ENCODE peak calls at places on chromosomes 5 and 9, in four cellular contexts. M, W, Q and J are unnamed samples. For H3K4me1 and H4K20me1, the result is how much of the 10 kb centered on the place peaks cover.

GRCh38 chr9:127723450-127723849 is 7.6 kb downstream of the TTC16 start:
- DNase-seq in M (no peak), W (peak), Q (no peak), J (no peak)

GRCh38 chr9:79584655-79584982 is 12.9 kb downstream of the TLE4 start:
- DNase-seq in M (no peak), W (peak), Q (no peak), J (no peak)

GRCh38 chr5:42943931-42944631 is 96.0 kb downstream of the ANXA2R start:
- DNase-seq in M (no peak), W (peak), Q (no peak), J (no peak)

GRCh38 chr5:74394924-74395880 is 245.3 kb downstream of the ENC1 start:
- DNase-seq in M (no peak), W (no peak), Q (no peak), J (no peak)

GRCh38 chr5:9125852-9126251 is 420.0 kb downstream of the SEMA5A start:
- DNase-seq in M (peak), W (no peak), Q (no peak), J (no peak)

GRCh38 chr9:136668983-136669790 is 6.5 kb downstream of the EGFL7 start:
- DNase-seq in M (no peak), W (no peak), Q (peak), J (peak)

GRCh38 chr5:37900692-37901091 is 60.9 kb upstream of the GDNF start:
- DNase-seq in M (no peak), W (peak), Q (no peak), J (peak)

GRCh38 chr9:137479892-137480685 is 21.0 kb upstream of the NSMF start:
- DNase-seq in M (no peak), W (no peak), Q (no peak), J (no peak)

GRCh38 chr9:69867081-69867814 is 46.6 kb downstream of the CFAP95 start:
- DNase-seq in M (no peak), W (no peak), Q (no peak), J (peak)

GRCh38 chr5:158848634-158849033 is 251.1 kb downstream of the EBF1 start:
- DNase-seq in M (peak), W (no peak), Q (no peak), J (no peak)

GRCh38 chr5:163309850-163310365 is 127.5 kb upstream of the CCNG1 start:
- DNase-seq in M (no peak), W (no peak), Q (no peak), J (no peak)

GRCh38 chr5:93850311-93850710 is 108.9 kb upstream of the POU5F2 start:
- DNase-seq in M (no peak), W (no peak), Q (no peak), J (no peak)

GRCh38 chr9:80437825-80438224 is 866.1 kb downstream of the TLE4 start:
- DNase-seq in M (no peak), W (no peak), Q (no peak), J (no peak)

GRCh38 chr9:136232964-136233363 is 12.6 kb downstream of the QSOX2 start:
- DNase-seq in M (no peak), W (no peak), Q (no peak), J (no peak)

GRCh38 chr5:52269853-52270252 is 517.9 kb upstream of the ITGA1 start:
- DNase-seq in M (no peak), W (no peak), Q (no peak), J (no peak)

GRCh38 chr5:123929055-123929474 is 417.1 kb downstream of the CSNK1G3 start:
- DNase-seq in M (peak), W (no peak), Q (no peak), J (no peak)

GRCh38 chr5:168710706-168711105 is 131.5 kb upstream of the PANK3 start:
- DNase-seq in M (no peak), W (no peak), Q (no peak), J (no peak)

GRCh38 chr5:125295405-125295872 is 549.0 kb upstream of the ZNF608 start:
- DNase-seq in M (no peak), W (peak), Q (no peak), J (peak)

GRCh38 chr5:61313960-61314681 is 17.9 kb upstream of the ZSWIM6 start:
- DNase-seq in M (no peak), W (peak), Q (no peak), J (peak)

GRCh38 chr9:90003046-90003355 is 398.2 kb downstream of the GADD45G start:
- DNase-seq in M (no peak), W (no peak), Q (no peak), J (no peak)

GRCh38 chr9:90259302-90260246 is 383.1 kb downstream of the DIRAS2 start:
- DNase-seq in M (no peak), W (no peak), Q (no peak), J (no peak)

GRCh38 chr5:63820557-63820956 is 141.7 kb downstream of the HTR1A start:
- DNase-seq in M (no peak), W (no peak), Q (no peak), J (no peak)

GRCh38 chr9:122991370-122991830 is 42.1 kb upstream of the GPR21 start:
- DNase-seq in M (peak), W (peak), Q (peak), J (peak)

GRCh38 chr5:92566113-92566767 is 1014.8 kb downstream of the NR2F1-AS1 start:
- DNase-seq in M (no peak), W (no peak), Q (no peak), J (no peak)

GRCh38 chr5:134446938-134447337 is 35.3 kb upstream of the CDKN2AIPNL start:
- DNase-seq in M (no peak), W (no peak), Q (peak), J (no peak)

GRCh38 chr5:91011029-91011428 is 372.1 kb downstream of the ARRDC3 start:
- DNase-seq in M (no peak), W (no peak), Q (no peak), J (no peak)

GRCh38 chr9:80076105-80076504 is 504.3 kb downstream of the TLE4 start:
- DNase-seq in M (no peak), W (no peak), Q (no peak), J (no peak)

GRCh38 chr5:168409601-168410458 is 76.4 kb upstream of the RARS1 start:
- DNase-seq in M (peak), W (peak), Q (no peak), J (no peak)

GRCh38 chr9:121686930-121687541 is 35.6 kb downstream of the DAB2IP start:
- DNase-seq in M (peak), W (peak), Q (peak), J (peak)

GRCh38 chr9:114771901-114772300 is 33.9 kb downstream of the TNFSF15 start:
- DNase-seq in M (no peak), W (no peak), Q (no peak), J (no peak)

GRCh38 chr5:138601444-138601843 is 26.2 kb upstream of the HSPA9 start:
- DNase-seq in M (no peak), W (peak), Q (no peak), J (no peak)

GRCh38 chr5:168773231-168773630 is 194.1 kb upstream of the PANK3 start:
- DNase-seq in M (no peak), W (no peak), Q (no peak), J (no peak)

GRCh38 chr5:5420251-5420650 is 2.2 kb upstream of the ICE1 start:
- DNase-seq in M (no peak), W (no peak), Q (no peak), J (no peak)

GRCh38 chr9:130732793-130733221 is 39.2 kb downstream of the EXOSC2 start:
- DNase-seq in M (no peak), W (no peak), Q (peak), J (peak)

GRCh38 chr5:125685771-125686170 is 737.4 kb upstream of the GRAMD2B start:
- DNase-seq in M (no peak), W (peak), Q (no peak), J (no peak)

GRCh38 chr5:43804041-43804440 is 201.1 kb downstream of the NNT start:
- DNase-seq in M (no peak), W (no peak), Q (no peak), J (no peak)

GRCh38 chr5:7927466-7928375 is 58.8 kb downstream of the MTRR start:
- DNase-seq in M (no peak), W (peak), Q (peak), J (peak)

GRCh38 chr5:76694317-76694716 is 21.6 kb upstream of the F2R start:
- DNase-seq in M (no peak), W (no peak), Q (no peak), J (no peak)

GRCh38 chr5:76692651-76693050 is 23.3 kb upstream of the F2R start:
- DNase-seq in M (no peak), W (no peak), Q (no peak), J (no peak)

GRCh38 chr5:76696254-76696653 is 19.7 kb upstream of the F2R start:
- DNase-seq in M (no peak), W (no peak), Q (no peak), J (peak)

GRCh38 chr5:76693141-76693540 is 22.8 kb upstream of the F2R start:
- DNase-seq in M (no peak), W (no peak), Q (no peak), J (peak)

DNA sequence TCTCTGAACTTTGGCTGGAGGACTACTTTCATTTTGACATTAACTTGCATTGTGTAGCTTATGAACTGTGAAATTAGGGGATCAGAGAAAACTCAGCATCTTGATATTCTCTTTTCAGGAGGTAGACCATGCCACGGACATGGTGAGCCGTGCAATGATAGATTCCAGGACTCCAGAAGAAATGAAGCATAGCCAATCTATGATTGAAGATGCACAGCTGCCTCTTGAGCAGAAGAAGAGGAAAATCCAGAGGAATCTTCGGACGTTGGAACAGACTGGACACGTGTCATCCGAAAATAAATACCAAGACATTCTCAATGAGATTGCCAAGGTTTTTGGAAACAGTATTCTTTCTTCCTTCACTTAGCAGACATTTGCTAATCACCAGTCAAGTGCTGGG is 20.6 kb upstream of the F2R start:
- DNase-seq in M (no peak), W (no peak), Q (no peak), J (peak)
- TF ChIP-seq FOS in M (no peak), W (no peak), Q (no peak), J (no peak)

DNA sequence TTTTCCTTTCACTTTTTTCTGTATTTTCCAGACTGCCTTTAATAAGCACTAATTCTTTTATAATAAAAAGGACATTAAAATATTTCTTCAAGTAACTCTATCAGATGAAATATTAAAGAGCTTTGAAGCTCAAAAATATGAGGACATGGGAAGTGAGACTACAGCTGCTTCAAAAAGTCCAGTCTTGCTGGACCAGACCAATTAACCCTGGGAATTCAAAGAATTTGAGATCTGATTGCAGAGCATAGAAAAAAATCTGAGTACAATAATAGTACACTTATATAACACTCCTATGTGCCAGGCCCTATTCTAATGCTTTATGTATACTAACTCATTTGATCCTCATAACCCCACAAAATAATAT is 9.8 kb downstream of the TMEM245 start:
- DNase-seq in M (no peak), W (no peak), Q (no peak), J (peak)
- H3K4me1 ChIP-seq in M (under half), W (under half), Q (under half), J (half or more)

DNA sequence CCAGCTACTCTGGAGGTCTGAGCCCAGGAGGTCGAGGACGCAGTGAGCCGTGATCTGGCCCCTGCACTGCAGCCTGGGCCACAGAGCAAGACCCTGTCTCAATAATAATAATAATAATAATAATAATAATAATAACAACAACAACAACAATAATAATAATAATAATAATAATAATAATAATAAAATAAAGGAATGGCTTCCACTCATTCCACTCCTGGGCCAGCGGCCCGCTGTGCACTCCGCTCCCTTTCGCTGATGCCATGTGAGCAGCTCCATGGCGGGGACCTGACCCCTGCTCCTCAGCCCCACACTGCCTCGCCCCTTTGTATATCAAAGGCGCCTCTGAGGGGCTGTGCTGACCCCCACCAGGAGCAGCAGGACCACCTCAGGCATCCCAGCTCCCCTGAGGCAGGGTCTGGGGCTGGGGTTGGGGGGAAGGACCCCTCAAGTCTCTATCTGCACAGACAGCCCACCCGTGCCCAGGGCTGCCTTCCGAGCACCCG is 20.0 kb downstream of the GBGT1 start:
- DNase-seq in M (no peak), W (no peak), Q (no peak), J (no peak)
- H4K20me1 ChIP-seq in M (under half), W (half or more), Q (under half), J (under half)

GRCh38 chr9:8224381-8224791 is 424.8 kb upstream of the DMAC1 start:
- DNase-seq in M (no peak), W (no peak), Q (no peak), J (no peak)
- TF ChIP-seq FOS in M (no peak), W (no peak), Q (no peak), J (no peak)

GRCh38 chr5:150142800-150143724 is 12.6 kb downstream of the PDGFRB start:
- DNase-seq in M (no peak), W (peak), Q (peak), J (no peak)
- H3K4me1 ChIP-seq in M (under half), W (half or more), Q (under half), J (under half)

GRCh38 chr9:134379774-134380431 is 53.6 kb downstream of the RXRA start:
- DNase-seq in M (no peak), W (no peak), Q (no peak), J (no peak)
- H4K20me1 ChIP-seq in M (under half), W (half or more), Q (half or more), J (under half)

DNA sequence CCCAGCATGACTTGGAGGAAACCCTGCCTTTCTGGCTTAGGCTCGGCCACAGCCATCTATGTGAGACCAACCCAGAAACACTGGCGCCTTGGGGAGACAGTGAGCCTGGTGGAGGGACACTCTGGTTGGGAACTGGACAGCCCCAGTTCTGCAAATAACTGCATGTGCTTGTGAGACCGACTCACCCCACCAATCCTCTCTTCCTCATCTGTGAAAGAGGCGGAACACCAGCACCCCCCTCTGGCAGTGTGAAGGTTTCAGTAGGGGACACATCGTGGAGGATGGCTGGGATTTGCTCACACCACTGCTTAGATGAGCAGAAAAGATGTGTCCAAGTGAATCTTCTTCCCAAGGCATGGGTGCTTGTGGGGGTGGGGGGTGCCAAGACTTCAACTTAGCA is 43.4 kb upstream of the N4BP3 start:
- DNase-seq in M (no peak), W (peak), Q (peak), J (peak)
- TF ChIP-seq FOS in M (no peak), W (no peak), Q (no peak), J (no peak)

GRCh38 chr9:88437210-88438146 is 49.2 kb downstream of the SPIN1 start:
- DNase-seq in M (no peak), W (no peak), Q (no peak), J (no peak)

GRCh38 chr9:88441301-88442007 is 53.2 kb downstream of the SPIN1 start:
- DNase-seq in M (no peak), W (no peak), Q (no peak), J (no peak)

GRCh38 chr9:88438819-88439218 is 50.6 kb downstream of the SPIN1 start:
- DNase-seq in M (no peak), W (no peak), Q (no peak), J (no peak)

GRCh38 chr9:88433583-88434240 is 45.5 kb downstream of the SPIN1 start:
- DNase-seq in M (no peak), W (peak), Q (peak), J (no peak)

DNA sequence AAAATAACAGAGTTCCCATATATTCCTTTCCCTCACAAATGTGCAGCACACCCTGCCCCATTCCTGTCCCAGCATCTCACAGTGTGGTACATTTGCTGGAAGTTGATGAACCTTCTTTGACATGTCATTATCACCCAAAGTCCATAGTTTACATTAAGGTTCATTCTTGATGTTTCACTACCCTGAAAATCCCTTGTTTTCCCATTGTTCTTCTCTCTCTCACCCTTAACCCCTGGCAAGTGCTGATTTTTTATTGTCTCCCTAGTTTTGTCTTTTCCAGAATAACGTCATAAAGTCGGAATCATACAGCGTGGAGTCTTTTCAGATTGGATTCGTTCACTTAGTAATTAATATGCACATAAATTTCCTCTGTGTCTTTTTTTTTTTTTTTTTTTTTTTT is 48.1 kb downstream of the SPIN1 start:
- DNase-seq in M (no peak), W (no peak), Q (no peak), J (no peak)
- H3K4me1 ChIP-seq in M (under half), W (under half), Q (under half), J (under half)